ENCODE peak calls at places on chromosomes 7 and 10, in five cellular contexts. C is neuronal stem cell, P is mammary epithelial cell, E is SK-N-SH, L is MM.1S. N is an unnamed sample.

GRCh38 chr7:99406557-99406956 is 1.8 kb downstream of the PDAP1 start:
- DNase-seq in C (no peak), E (no peak), P (no peak), L (no peak), N (no peak)

GRCh38 chr10:91681361-91682276 is 48.7 kb upstream of the PPP1R3C start:
- DNase-seq in C (no peak), E (peak), L (no peak), P (peak), N (no peak)

GRCh38 chr10:87524296-87524695 is 19.6 kb downstream of the MINPP1 start:
- DNase-seq in C (no peak), E (no peak), L (no peak), P (no peak), N (no peak)

GRCh38 chr7:116271161-116271979 is 61.0 kb downstream of the TES start:
- DNase-seq in C (no peak), P (no peak), L (no peak), E (no peak), N (peak)

GRCh38 chr7:134212576-134213546 is 85.7 kb downstream of the LRGUK start:
- DNase-seq in C (no peak), P (no peak), L (no peak), E (no peak), N (no peak)

GRCh38 chr7:82507976-82508677 is 64.5 kb upstream of the CACNA2D1 start:
- DNase-seq in E (no peak), P (no peak), C (no peak), L (no peak), N (no peak)

GRCh38 chr7:7434379-7434778 is 101.3 kb downstream of the COL28A1 start:
- DNase-seq in L (no peak), C (no peak), P (no peak), E (no peak), N (no peak)

GRCh38 chr10:113122947-113123346 is 172.9 kb downstream of the TCF7L2 start:
- DNase-seq in E (no peak), P (no peak), L (no peak), C (no peak), N (no peak)

GRCh38 chr7:134514663-134515062 is 12.7 kb upstream of the AKR1B10 start:
- DNase-seq in C (peak), L (peak), E (peak), P (peak), N (peak)

GRCh38 chr7:149013876-149014275 is 14.4 kb downstream of the PDIA4 start:
- DNase-seq in P (no peak), E (no peak), L (no peak), C (no peak), N (no peak)

GRCh38 chr7:46776790-46777189 is 805.1 kb downstream of the TNS3 start:
- DNase-seq in P (peak), C (no peak), E (no peak), L (peak), N (no peak)

GRCh38 chr7:95601324-95601723 is 5.0 kb upstream of the PDK4 start:
- DNase-seq in P (no peak), L (no peak), C (no peak), E (no peak), N (no peak)

GRCh38 chr7:12456506-12456905 is 52.8 kb upstream of the VWDE start:
- DNase-seq in C (no peak), P (no peak), E (no peak), L (no peak), N (peak)

GRCh38 chr10:103350522-103351260 is at the start of gene PCGF6:
- DNase-seq in C (peak), P (peak), E (peak), L (peak), N (peak)

GRCh38 chr7:44967571-44968446 is 11.0 kb downstream of the MYO1G start:
- DNase-seq in P (no peak), C (no peak), L (no peak), E (peak), N (no peak)

GRCh38 chr7:22713463-22713862 is 13.5 kb upstream of the IL6 start:
- DNase-seq in C (no peak), E (no peak), P (no peak), L (no peak), N (no peak)

GRCh38 chr10:11647676-11648075 is 36.2 kb upstream of the USP6NL start:
- DNase-seq in C (no peak), E (no peak), L (no peak), P (no peak), N (no peak)

GRCh38 chr10:69760086-69760485 is 41.6 kb upstream of the COL13A1 start:
- DNase-seq in C (no peak), L (no peak), P (no peak), E (no peak), N (no peak)

GRCh38 chr7:111140091-111140870 is 49.4 kb downstream of the LRRN3 start:
- DNase-seq in E (no peak), L (no peak), P (no peak), C (no peak), N (no peak)
- H2AFZ ChIP-seq in E (no peak), L (no peak), P (no peak), C (no peak), N (no peak)

DNA sequence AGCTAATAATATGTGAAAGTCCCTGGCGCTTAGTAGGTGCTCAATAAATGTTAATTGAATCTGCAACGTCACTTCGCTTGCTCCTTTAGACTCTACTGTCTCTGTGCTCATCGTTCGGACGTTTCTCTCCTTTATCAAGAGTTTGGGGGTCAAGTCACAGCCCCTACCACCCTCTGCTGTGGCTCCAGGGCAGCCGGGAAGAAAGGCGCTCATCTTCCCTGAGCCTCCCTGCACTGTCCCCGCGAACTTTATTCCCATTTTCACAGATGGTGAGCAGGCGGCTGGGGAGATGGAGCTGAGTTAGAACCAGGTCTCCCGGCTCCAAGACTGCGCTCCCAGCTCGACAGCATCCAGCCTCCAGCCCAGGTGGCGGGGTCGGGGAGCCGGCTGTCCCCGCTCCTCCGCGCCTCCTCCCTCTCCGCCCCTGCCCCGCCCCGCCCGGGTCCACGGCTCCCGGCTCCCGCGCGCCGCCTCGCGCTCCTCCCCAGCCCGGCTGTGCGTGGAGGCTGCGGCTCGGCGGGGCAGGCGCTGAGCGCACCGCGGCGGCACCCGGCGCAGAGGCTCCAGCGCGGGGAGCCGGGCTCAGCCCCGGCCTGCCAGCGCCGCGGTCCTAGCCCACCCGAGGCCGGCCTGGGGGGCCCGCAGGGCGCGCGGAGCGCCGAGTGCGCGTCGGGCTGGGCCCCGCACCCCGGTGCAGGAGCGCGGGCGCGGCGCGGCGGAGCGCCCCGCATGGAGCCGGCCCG is at the start of gene CLEC2L:
- DNase-seq in E (peak), L (no peak), C (no peak), P (no peak), N (no peak)
- H3K9ac ChIP-seq in E (no peak), L (no peak), C (peak), P (no peak), N (no peak)

DNA sequence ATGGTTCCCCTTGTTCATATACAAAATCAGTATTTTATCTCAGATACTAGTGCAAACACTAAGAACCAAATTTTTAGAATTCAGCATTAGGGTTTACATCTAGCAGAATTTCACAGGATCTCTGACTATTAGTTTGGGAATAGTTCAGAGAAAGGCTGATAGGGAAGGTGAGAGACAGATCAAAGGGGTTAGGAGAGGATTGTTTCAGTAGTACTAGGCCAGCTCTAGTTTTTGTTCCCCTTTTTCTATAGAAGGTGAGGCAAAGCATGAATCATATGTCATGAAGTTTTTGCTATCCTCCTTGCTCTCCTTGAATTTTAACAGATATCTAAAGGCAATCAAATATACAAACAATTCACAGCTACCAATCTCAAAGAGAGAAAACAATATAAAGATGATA is 26.1 kb upstream of the CTNNA3 start:
- DNase-seq in E (no peak), C (no peak), L (no peak), P (no peak), N (no peak)
- H2AFZ ChIP-seq in E (no peak), C (no peak), L (no peak), P (no peak), N (no peak)

DNA sequence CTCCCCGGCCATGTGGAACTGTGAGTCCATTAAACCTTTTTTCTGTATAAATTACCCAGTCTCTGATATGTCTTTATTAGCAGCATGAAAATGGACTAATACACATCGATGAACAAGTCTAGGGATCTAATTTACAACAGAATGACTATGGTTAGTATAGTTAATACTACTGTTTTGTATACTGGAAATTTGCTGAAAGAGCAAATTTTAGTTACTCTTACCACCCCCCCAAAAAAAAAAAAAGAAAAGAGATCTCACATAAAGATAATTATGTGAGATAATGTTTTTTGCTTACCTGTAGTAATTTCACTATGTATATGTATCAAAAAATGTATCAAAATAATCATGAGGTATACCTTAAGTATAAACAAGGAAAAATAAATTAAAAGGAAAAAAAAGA is 199.5 kb upstream of the GRM3 start:
- DNase-seq in E (no peak), L (no peak), C (no peak), P (no peak), N (no peak)
- H3K9ac ChIP-seq in E (no peak), L (no peak), C (no peak), P (no peak), N (no peak)

GRCh38 chr7:131629203-131629871 is 72.9 kb upstream of the PODXL start:
- DNase-seq in L (no peak), E (no peak), C (no peak), P (peak), N (peak)
- H2AFZ ChIP-seq in L (no peak), E (peak), C (no peak), P (no peak), N (peak)

GRCh38 chr7:5630670-5631069 is 150.8 kb downstream of the RNF216 start:
- DNase-seq in E (no peak), P (peak), C (no peak), L (no peak), N (no peak)
- H3K9ac ChIP-seq in E (peak), P (peak), C (no peak), L (no peak), N (peak)

GRCh38 chr7:25090374-25090773 is 34.7 kb downstream of the CYCS start:
- DNase-seq in C (no peak), P (no peak), L (no peak), E (no peak), N (no peak)
- H2AFZ ChIP-seq in C (no peak), P (no peak), L (no peak), E (no peak), N (no peak)